ENCODE peak calls at places on chromosome 12, in eight cellular contexts. T is BE2C, Z is heart right ventricle, J is fibroblast of mammary gland, E is A549, G is coronary artery, H is transverse colon, S is GM06990. Q is an unnamed sample.

GRCh38 chr12:104565606-104566243 is 109.0 kb downstream of the CHST11 start:
- DNase-seq in E (no peak), J (peak), T (no peak), G (no peak), Z (no peak), S (no peak), H (no peak), Q (no peak)

GRCh38 chr12:12503384-12504078 is 59.1 kb downstream of the DUSP16 start:
- DNase-seq in Z (no peak), T (no peak), E (no peak), H (no peak), G (no peak), J (no peak), S (peak), Q (peak)

GRCh38 chr12:93006655-93007208 is 77.6 kb upstream of the EEA1 start:
- DNase-seq in Z (no peak), H (no peak), T (no peak), E (no peak), G (no peak), J (no peak), S (no peak), Q (no peak)

GRCh38 chr12:64598831-64599230 is 11.5 kb upstream of the RASSF3 start:
- DNase-seq in E (no peak), G (no peak), S (no peak), H (no peak), J (no peak), Z (no peak), T (no peak), Q (no peak)

GRCh38 chr12:120438495-120439198 is 734 bp downstream of the COX6A1 start:
- DNase-seq in G (no peak), E (no peak), J (no peak), H (no peak), S (peak), Z (no peak), T (no peak), Q (no peak)

GRCh38 chr12:119988440-119988787 is 622 bp upstream of the BICDL1 start:
- DNase-seq in H (no peak), J (peak), S (no peak), Z (no peak), G (no peak), T (no peak), E (no peak), Q (no peak)

GRCh38 chr12:97047361-97047760 is 140.3 kb downstream of the NEDD1 start:
- DNase-seq in H (no peak), G (no peak), J (no peak), S (no peak), Z (no peak), T (no peak), E (no peak), Q (no peak)

GRCh38 chr12:131124487-131125280 is 171.0 kb downstream of the ADGRD1 start:
- DNase-seq in G (peak), E (no peak), J (no peak), S (no peak), T (no peak), H (no peak), Z (no peak), Q (no peak)

GRCh38 chr12:81245918-81246611 is 168.2 kb downstream of the ACSS3 start:
- DNase-seq in S (no peak), T (no peak), G (no peak), Z (no peak), E (no peak), J (no peak), H (no peak), Q (no peak)

GRCh38 chr12:120101617-120102016 is 14.9 kb downstream of the RAB35 start:
- DNase-seq in H (no peak), S (no peak), T (no peak), J (no peak), G (no peak), Z (no peak), E (no peak), Q (no peak)

GRCh38 chr12:63889236-63889635 is 44.7 kb downstream of the SRGAP1 start:
- DNase-seq in E (peak), Z (no peak), H (no peak), J (peak), T (no peak), G (no peak), S (no peak), Q (no peak)

GRCh38 chr12:124605869-124606774 is 38.7 kb upstream of the NCOR2 start:
- DNase-seq in H (no peak), G (no peak), T (no peak), E (no peak), Z (no peak), J (no peak), S (no peak), Q (peak)

GRCh38 chr12:85509857-85510256 is 229.8 kb downstream of the ALX1 start:
- DNase-seq in H (no peak), J (no peak), T (no peak), G (no peak), E (no peak), Z (no peak), S (no peak), Q (no peak)

GRCh38 chr12:81758421-81759214 is 532 bp downstream of the PPFIA2 start:
- DNase-seq in G (no peak), J (peak), S (no peak), E (peak), H (no peak), Z (peak), T (peak), Q (peak)

GRCh38 chr12:106461730-106462129 is 104.2 kb downstream of the POLR3B start:
- DNase-seq in T (no peak), H (no peak), J (no peak), E (no peak), Z (peak), G (no peak), S (no peak), Q (no peak)

GRCh38 chr12:28083816-28084678 is 106.2 kb upstream of the CCDC91 start:
- DNase-seq in G (no peak), J (peak), T (no peak), Z (no peak), H (no peak), E (no peak), S (no peak), Q (no peak)

GRCh38 chr12:133057446-133057845 is 20.1 kb downstream of the ZNF84 start:
- DNase-seq in E (peak), J (peak), Z (no peak), S (no peak), T (no peak), H (no peak), G (no peak), Q (no peak)

GRCh38 chr12:53234236-53234635 is 2.2 kb upstream of the RARG start:
- DNase-seq in S (no peak), J (no peak), G (no peak), H (peak), Z (no peak), E (no peak), T (peak), Q (no peak)

GRCh38 chr12:77685112-77685511 is 145.6 kb upstream of the NAV3 start:
- DNase-seq in G (peak), S (peak), Z (peak), H (peak), J (peak), T (peak), E (peak), Q (peak)

GRCh38 chr12:55932546-55932919 is 1.6 kb downstream of the DGKA start:
- DNase-seq in T (no peak), J (peak), S (no peak), Z (peak), G (no peak), H (peak), E (peak), Q (peak)

GRCh38 chr12:109239179-109239578 is 69.9 kb downstream of the FOXN4 start:
- DNase-seq in G (no peak), J (no peak), Z (no peak), T (no peak), S (no peak), E (no peak), H (no peak), Q (no peak)

GRCh38 chr12:14239935-14240872 is 125.3 kb upstream of the ATF7IP start:
- DNase-seq in H (peak), T (peak), G (no peak), J (no peak), Z (no peak), E (no peak), S (peak), Q (peak)

GRCh38 chr12:128726866-128727265 is 96.9 kb downstream of the SLC15A4 start:
- DNase-seq in J (no peak), T (no peak), G (no peak), Z (no peak), S (no peak), E (no peak), H (peak), Q (no peak)

GRCh38 chr12:104055686-104056388 is 5.8 kb upstream of the GLT8D2 start:
- DNase-seq in H (peak), E (no peak), S (no peak), J (peak), G (no peak), T (peak), Z (peak), Q (no peak)

GRCh38 chr12:132071837-132072384 is 72.2 kb downstream of the DDX51 start:
- DNase-seq in S (no peak), Z (no peak), E (no peak), G (no peak), T (no peak), J (no peak), H (no peak), Q (peak)

GRCh38 chr12:123293178-123293760 is 21.6 kb upstream of the CDK2AP1 start:
- DNase-seq in S (no peak), G (no peak), Z (no peak), T (no peak), J (no peak), H (no peak), E (no peak), Q (no peak)

GRCh38 chr12:21725731-21726130 is 48.8 kb downstream of the KCNJ8 start:
- DNase-seq in S (no peak), E (no peak), J (no peak), Z (no peak), T (no peak), H (no peak), G (no peak), Q (no peak)

GRCh38 chr12:46303039-46303666 is 34.3 kb upstream of the SLC38A1 start:
- DNase-seq in T (peak), S (no peak), H (peak), Z (peak), G (no peak), E (peak), J (peak), Q (peak)
- TF ChIP-seq CTCF in T (peak), S (peak), H (peak), Z (peak), G (peak), E (peak), J (peak), Q (peak)

DNA sequence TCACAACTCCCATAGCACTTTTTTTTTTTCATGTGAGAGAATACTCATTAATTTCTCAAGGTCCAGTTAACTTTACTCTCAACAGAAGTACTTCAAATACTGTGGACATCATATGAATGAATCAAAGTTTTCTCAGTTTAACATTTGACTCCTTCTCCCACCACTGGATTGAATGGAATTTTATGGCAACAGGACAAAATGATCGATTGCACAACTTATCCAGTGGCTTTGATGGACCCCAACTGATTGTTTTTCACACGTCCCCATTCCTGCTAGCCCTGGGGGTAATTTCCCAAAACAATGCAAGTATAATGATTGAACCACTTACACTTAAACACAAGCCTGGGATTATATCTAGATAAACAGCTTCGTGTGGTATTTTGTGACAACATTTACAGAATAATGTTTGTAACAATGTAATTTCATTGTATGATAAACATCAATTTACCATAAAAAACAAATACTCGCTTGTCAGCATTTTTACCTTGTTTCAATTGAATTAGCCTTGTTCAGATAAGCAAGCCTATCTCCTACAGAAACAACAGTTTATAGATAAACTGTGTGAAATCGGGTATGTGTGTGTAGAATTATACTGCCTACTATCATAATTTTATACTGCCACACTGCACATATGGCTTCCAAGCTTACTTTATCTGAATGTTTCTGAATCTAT is 60.9 kb downstream of the SOX5 start:
- DNase-seq in G (no peak), H (no peak), J (no peak), Z (no peak), T (no peak), S (no peak), E (no peak), Q (no peak)
- TF ChIP-seq CTCF in G (no peak), H (no peak), J (no peak), Z (no peak), T (no peak), S (no peak), E (no peak), Q (no peak)

DNA sequence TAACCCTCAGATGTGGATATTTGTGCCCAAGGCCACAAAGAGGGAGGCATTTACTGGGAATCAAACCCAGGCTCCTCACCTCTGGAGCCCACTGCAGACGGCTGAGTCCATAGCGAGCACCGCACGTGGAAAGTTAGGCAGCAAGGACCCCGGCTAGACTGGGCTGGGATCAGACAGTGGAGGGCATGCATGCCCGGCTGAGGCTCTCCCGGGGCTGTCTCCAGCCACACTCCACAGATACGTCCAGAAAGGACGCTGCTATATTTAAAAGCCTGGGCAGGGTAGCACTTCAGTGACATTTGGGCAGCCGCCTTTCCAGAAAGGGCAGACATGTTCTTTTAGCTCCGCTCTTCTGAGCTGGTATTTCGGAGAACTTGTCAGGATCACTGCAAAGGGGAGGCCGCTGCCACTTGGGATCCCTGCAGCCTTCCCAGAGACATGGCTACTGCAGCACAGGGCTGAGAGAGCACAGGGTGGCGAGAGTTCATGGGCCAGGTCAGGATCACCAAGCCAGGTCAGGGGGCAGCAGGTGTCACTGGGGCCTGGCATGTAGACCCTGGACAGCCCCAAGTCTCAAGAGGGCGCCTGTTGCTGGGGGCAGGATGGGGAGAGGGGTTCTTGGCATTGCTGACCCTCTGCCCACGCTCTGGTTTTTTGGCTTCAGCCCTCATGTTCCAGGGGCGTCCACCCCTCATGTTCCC is 121.7 kb downstream of the PHETA1 start:
- DNase-seq in E (no peak), H (no peak), J (no peak), S (no peak), T (no peak), G (no peak), Z (no peak), Q (no peak)
- TF ChIP-seq CTCF in E (no peak), H (no peak), J (no peak), S (no peak), T (no peak), G (no peak), Z (no peak), Q (no peak)

GRCh38 chr12:43937947-43938346 is 102.1 kb downstream of the TMEM117 start:
- DNase-seq in E (peak), T (peak), J (peak), S (no peak), G (no peak), Z (no peak), H (no peak), Q (no peak)
- TF ChIP-seq CTCF in E (no peak), T (peak), J (peak), S (peak), G (no peak), Z (no peak), H (no peak), Q (no peak)

GRCh38 chr12:83256581-83256980 is 569.9 kb downstream of the TMTC2 start:
- DNase-seq in T (peak), Z (no peak), S (no peak), H (no peak), G (no peak), J (no peak), E (no peak), Q (no peak)

GRCh38 chr12:83265798-83266197 is 579.1 kb downstream of the TMTC2 start:
- DNase-seq in T (no peak), H (no peak), Z (no peak), G (no peak), J (no peak), E (peak), S (no peak), Q (no peak)

DNA sequence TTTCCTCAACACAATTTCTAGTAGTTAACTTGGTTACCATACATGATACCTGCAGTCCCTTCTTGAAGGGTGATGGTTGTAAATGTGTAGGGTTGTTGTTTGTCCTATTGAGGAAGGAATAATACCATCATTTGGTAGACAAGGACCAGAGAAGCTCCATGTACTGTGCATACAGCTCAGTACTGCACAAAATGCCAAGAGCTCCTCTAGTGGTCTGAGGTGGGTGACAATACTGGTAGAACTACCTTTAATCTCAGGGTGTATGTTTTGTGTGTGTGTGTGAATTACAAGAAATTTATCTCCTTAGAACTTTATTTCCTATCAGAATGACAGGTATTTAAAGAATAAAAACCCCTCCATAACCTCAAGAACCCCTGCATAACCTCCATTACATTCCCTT is 575.3 kb downstream of the TMTC2 start:
- DNase-seq in T (no peak), G (no peak), J (no peak), E (peak), H (no peak), Z (no peak), S (no peak), Q (no peak)
- TF ChIP-seq CTCF in T (peak), G (no peak), J (no peak), E (no peak), H (no peak), Z (no peak), S (no peak), Q (no peak)

DNA sequence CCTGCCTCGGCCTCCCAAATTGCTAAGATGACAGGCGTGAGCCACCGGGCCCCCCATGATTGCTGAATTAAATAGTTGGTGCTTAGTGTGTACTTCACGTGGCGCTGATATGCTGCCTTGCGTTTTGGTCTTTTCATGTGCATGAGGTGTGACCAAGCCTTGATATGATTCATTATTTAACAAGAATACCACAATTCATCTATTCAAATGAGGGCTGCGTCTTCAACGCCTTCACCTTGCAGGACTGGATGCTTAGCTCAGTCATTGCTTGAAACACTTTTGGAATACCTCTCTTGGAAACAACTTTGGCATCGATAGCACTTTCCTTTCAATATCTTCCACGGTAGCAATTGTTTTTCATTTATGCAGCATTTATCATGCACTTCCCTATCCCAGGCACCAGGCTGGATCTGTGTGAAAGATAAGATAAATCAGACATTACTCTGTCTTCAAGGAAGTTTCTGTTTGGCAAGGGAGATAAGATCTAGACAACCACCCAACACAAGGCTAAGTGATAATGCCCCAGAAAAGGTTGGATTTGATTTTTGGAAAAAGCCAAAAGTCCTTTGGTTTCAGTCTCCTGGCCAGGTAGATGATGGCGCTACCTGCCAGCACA is 1.3 kb upstream of the TEAD4 start:
- DNase-seq in T (no peak), S (no peak), G (no peak), Z (no peak), J (no peak), E (no peak), H (no peak), Q (no peak)
- TF ChIP-seq CTCF in T (no peak), S (no peak), G (no peak), Z (no peak), J (no peak), E (no peak), H (peak), Q (no peak)

GRCh38 chr12:6858796-6859195 is 6.8 kb downstream of the USP5 start:
- DNase-seq in Z (no peak), H (no peak), J (no peak), E (no peak), T (no peak), G (no peak), S (no peak), Q (no peak)
- TF ChIP-seq CTCF in Z (no peak), H (no peak), J (no peak), E (no peak), T (no peak), G (no peak), S (no peak), Q (no peak)

Q was measured in GM13976.